ENCODE peak calls at places on chromosomes 12 and 14, in six cellular contexts. U is pancreas, Q is AG10803, S is heart right ventricle, R is sigmoid colon, F is uterus. V is an unnamed sample.

GRCh38 chr12:58588771-58589170 is 331.5 kb downstream of the LRIG3 start:
- DNase-seq in R (no peak), U (no peak), F (no peak), Q (peak), S (no peak), V (no peak)

GRCh38 chr12:67807808-67808207 is 159.3 kb downstream of the DYRK2 start:
- DNase-seq in R (no peak), S (no peak), Q (peak), U (no peak), F (peak), V (no peak)

GRCh38 chr12:54021432-54022013 is 6.7 kb upstream of the HOXC6 start:
- DNase-seq in R (no peak), F (no peak), Q (peak), S (no peak), U (no peak), V (no peak)

GRCh38 chr12:132250707-132251106 is 78.7 kb downstream of the GALNT9 start:
- DNase-seq in Q (no peak), U (peak), R (no peak), F (no peak), S (no peak), V (no peak)

GRCh38 chr14:29906256-29906885 is 21.3 kb downstream of the PRKD1 start:
- DNase-seq in Q (no peak), R (no peak), S (no peak), U (peak), F (no peak), V (no peak)

GRCh38 chr14:20332386-20332945 is 613 bp downstream of the CCNB1IP1 start:
- DNase-seq in Q (peak), S (no peak), F (no peak), R (no peak), U (no peak), V (no peak)

GRCh38 chr12:113268621-113269020 is 47.4 kb downstream of the TPCN1 start:
- DNase-seq in F (no peak), S (no peak), R (peak), U (no peak), Q (no peak), V (no peak)

GRCh38 chr12:117761528-117762100 is 207.2 kb downstream of the KSR2 start:
- DNase-seq in F (no peak), S (no peak), Q (no peak), U (no peak), R (no peak), V (no peak)

GRCh38 chr14:74979442-74980397 is 23.0 kb upstream of the EIF2B2 start:
- DNase-seq in U (no peak), F (no peak), S (no peak), Q (peak), R (no peak), V (no peak)

GRCh38 chr14:100417466-100417865 is 94.3 kb downstream of the SLC25A47 start:
- DNase-seq in R (peak), F (no peak), S (no peak), Q (peak), U (peak), V (no peak)

GRCh38 chr14:21326972-21327371 is 47.1 kb downstream of the RPGRIP1 start:
- DNase-seq in U (no peak), Q (no peak), S (no peak), R (no peak), F (no peak), V (no peak)

GRCh38 chr12:65949986-65950385 is 125.7 kb downstream of the HMGA2 start:
- DNase-seq in U (no peak), S (no peak), F (no peak), R (no peak), Q (no peak), V (no peak)

GRCh38 chr12:58750484-58750883 is 169.8 kb downstream of the LRIG3 start:
- DNase-seq in Q (peak), R (no peak), U (no peak), F (no peak), S (no peak), V (no peak)

GRCh38 chr12:31526158-31526546 is 64.8 kb downstream of the DENND5B start:
- DNase-seq in R (no peak), Q (no peak), S (no peak), F (no peak), U (no peak), V (no peak)

GRCh38 chr14:105646175-105646574 is 119.8 kb downstream of the TMEM121 start:
- DNase-seq in R (no peak), S (no peak), F (no peak), U (no peak), Q (no peak), V (no peak)

GRCh38 chr12:31590730-31591307 is at the start of gene DENND5B:
- DNase-seq in S (peak), R (peak), Q (peak), U (peak), F (peak), V (peak)

GRCh38 chr14:101823511-101824120 is 62.1 kb downstream of the PPP2R5C start:
- DNase-seq in S (no peak), F (peak), R (peak), Q (no peak), U (no peak), V (no peak)

GRCh38 chr14:36028218-36028617 is 148.3 kb downstream of the PTCSC3 start:
- DNase-seq in F (no peak), Q (no peak), S (no peak), U (no peak), R (no peak), V (no peak)
- TF ChIP-seq CTCF in F (no peak), Q (no peak), S (no peak), U (no peak), R (no peak), V (no peak)

DNA sequence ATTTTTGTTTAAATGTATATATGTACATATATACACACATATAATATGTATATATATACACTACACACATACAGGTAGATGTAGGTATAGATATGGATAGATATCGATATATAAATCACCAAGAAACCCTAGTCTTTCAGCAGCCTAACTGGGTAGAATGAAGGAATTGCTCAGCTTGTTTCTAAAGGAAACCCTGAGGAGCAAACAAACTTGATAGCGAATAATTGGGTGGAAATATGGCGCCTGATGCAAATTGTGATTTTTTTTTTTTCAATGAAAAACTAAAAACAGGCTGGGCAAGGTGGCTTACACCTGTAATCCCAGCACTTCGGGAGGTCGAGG is 254 bp upstream of the CCDC177 start:
- DNase-seq in Q (no peak), F (no peak), U (no peak), R (no peak), S (no peak), V (no peak)
- TF ChIP-seq CTCF in Q (no peak), F (no peak), U (no peak), R (no peak), S (no peak), V (peak)

GRCh38 chr12:111788178-111788654 is 21.5 kb downstream of the ALDH2 start:
- DNase-seq in U (peak), Q (peak), R (peak), F (no peak), S (peak), V (no peak)
- TF ChIP-seq CTCF in U (no peak), Q (peak), R (peak), F (peak), S (peak), V (no peak)

DNA sequence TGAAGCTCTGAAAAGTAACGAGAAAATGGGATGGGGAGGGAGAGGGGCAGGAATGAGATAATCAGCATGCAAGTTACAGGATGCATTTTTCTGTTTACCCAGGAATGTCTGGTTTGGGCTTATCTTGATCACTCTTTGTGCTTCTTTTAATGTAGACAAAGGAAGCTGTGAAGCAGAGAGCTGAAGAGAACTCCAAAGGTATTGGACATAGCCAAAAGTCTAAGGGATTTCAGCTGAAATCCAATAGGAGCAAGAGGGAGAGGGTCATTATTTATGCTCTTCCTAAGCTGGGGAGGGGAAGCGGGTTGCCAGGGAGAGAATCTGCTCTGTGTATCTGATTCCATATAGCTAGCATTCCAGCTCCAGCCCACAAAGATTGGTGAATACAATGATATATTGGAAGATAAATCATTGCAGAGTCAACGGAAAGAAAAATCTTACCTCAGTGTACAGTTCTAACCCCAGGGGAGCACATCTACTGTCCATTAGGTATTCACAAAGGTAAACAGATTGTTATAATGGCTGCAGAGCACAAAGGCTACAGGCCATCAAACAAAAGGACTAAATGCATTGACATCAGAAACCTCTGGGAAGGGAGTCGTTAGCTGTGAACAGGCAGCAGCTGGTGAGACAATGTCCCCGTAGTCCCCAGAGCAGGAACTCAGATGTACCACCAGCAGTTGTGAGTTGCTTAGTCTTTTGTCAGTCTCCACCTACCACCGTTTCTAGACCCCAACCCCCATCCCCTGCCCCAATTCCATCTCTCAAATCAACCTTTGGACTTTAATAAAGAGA is 60.9 kb upstream of the PELI2 start:
- DNase-seq in R (no peak), Q (no peak), S (no peak), U (no peak), F (no peak), V (no peak)
- TF ChIP-seq CTCF in R (no peak), Q (no peak), S (no peak), U (no peak), F (no peak), V (no peak)

GRCh38 chr12:46534442-46534841 is 161.9 kb upstream of the SLC38A2 start:
- DNase-seq in S (no peak), U (no peak), R (no peak), Q (no peak), F (no peak), V (no peak)
- TF ChIP-seq CTCF in S (no peak), U (no peak), R (no peak), Q (no peak), F (no peak), V (no peak)

V was measured in mesothelial cell of epicardium.